ENCODE peak calls at places on chromosomes 16 and 17, in nine cellular contexts. N, Y, F, Q, L, I, O, A and M are unnamed samples.

GRCh38 chr17:64025732-64026294 is 5.4 kb upstream of the ICAM2 start:
- DNase-seq in N (peak), L (peak), Q (peak), F (peak), O (peak), Y (peak), I (peak), A (peak), M (no peak)

GRCh38 chr17:83196088-83196765 is 116.8 kb downstream of the METRNL start:
- DNase-seq in O (no peak), L (no peak), N (peak), Y (no peak), I (no peak), A (no peak), F (no peak), Q (no peak), M (no peak)

GRCh38 chr16:14405611-14406537 is 224.2 kb downstream of the PARN start:
- DNase-seq in L (peak), I (peak), Y (no peak), F (peak), Q (peak), A (no peak), O (no peak), N (no peak), M (no peak)

GRCh38 chr17:42422412-42422957 is 571 bp downstream of the CAVIN1 start:
- DNase-seq in O (no peak), A (no peak), L (no peak), N (no peak), Y (no peak), Q (peak), I (no peak), F (peak), M (peak)

GRCh38 chr16:49639739-49640388 is 216.0 kb downstream of the ZNF423 start:
- DNase-seq in Y (no peak), A (no peak), F (no peak), L (no peak), Q (no peak), I (peak), N (no peak), O (no peak), M (no peak)

GRCh38 chr16:86495756-86496261 is 14.5 kb upstream of the FOXF1 start:
- DNase-seq in L (no peak), A (no peak), N (no peak), Q (no peak), I (no peak), F (no peak), O (no peak), Y (no peak), M (no peak)

GRCh38 chr17:73308017-73308823 is 3.6 kb downstream of the CDC42EP4 start:
- DNase-seq in O (no peak), Y (peak), I (peak), A (no peak), L (no peak), Q (no peak), F (no peak), N (no peak), M (peak)

GRCh38 chr17:7261377-7262191 is 694 bp downstream of the CLDN7 start:
- DNase-seq in O (no peak), I (no peak), Q (peak), Y (no peak), L (no peak), F (peak), N (no peak), A (no peak), M (no peak)

GRCh38 chr17:76816590-76817135 is 51.5 kb upstream of the MGAT5B start:
- DNase-seq in I (peak), O (no peak), Y (peak), N (no peak), F (peak), Q (peak), A (peak), L (peak), M (peak)

GRCh38 chr16:52318259-52319008 is 228.5 kb downstream of the TOX3 start:
- DNase-seq in O (no peak), Q (no peak), L (no peak), A (no peak), Y (no peak), I (no peak), N (no peak), F (no peak), M (no peak)

GRCh38 chr17:2688351-2689342 is 22.9 kb downstream of the CLUH start:
- DNase-seq in A (no peak), I (peak), N (no peak), O (no peak), Q (peak), F (no peak), L (peak), Y (no peak), M (no peak)

GRCh38 chr17:81487487-81488275 is 24.9 kb downstream of the ACTG1 start:
- DNase-seq in I (peak), O (peak), Q (peak), Y (peak), F (peak), L (no peak), N (no peak), A (peak), M (peak)

GRCh38 chr17:31787857-31788570 is 71.0 kb downstream of the COPRS start:
- DNase-seq in A (no peak), Y (peak), O (no peak), I (peak), N (peak), L (no peak), Q (no peak), F (no peak), M (no peak)

GRCh38 chr17:79659376-79659775 is 48.5 kb upstream of the RBFOX3 start:
- DNase-seq in I (no peak), Q (peak), A (no peak), L (no peak), Y (no peak), N (no peak), F (no peak), O (no peak), M (no peak)